ENCODE peak calls at places on chromosomes 6 and 20, in ten cellular contexts. One of them, this sample, is unnamed.

GRCh38 chr6:118394106-118394505 is 154.0 kb upstream of the PLN start:
- DNase-seq in brain microvascular endothelial cell: no peak
- DNase-seq in upper lobe of right lung: no peak
- DNase-seq in pancreas: no peak
- DNase-seq in psoas muscle: no peak
- DNase-seq in Peyer's patch: no peak
- DNase-seq in esophagus muscularis mucosa: no peak
- DNase-seq in CD8-positive, alpha-beta T cell: no peak
- DNase-seq in prostate gland: no peak
- DNase-seq in HCT116: no peak
- DNase-seq in this sample: no peak

GRCh38 chr20:44990425-44990824 is 24.1 kb downstream of the STK4 start:
- DNase-seq in brain microvascular endothelial cell: no peak
- DNase-seq in upper lobe of right lung: no peak
- DNase-seq in pancreas: no peak
- DNase-seq in psoas muscle: no peak
- DNase-seq in Peyer's patch: peak
- DNase-seq in esophagus muscularis mucosa: no peak
- DNase-seq in CD8-positive, alpha-beta T cell: no peak
- DNase-seq in prostate gland: no peak
- DNase-seq in HCT116: no peak
- DNase-seq in this sample: no peak

GRCh38 chr20:6692566-6693168 is 74.8 kb upstream of the BMP2 start:
- DNase-seq in brain microvascular endothelial cell: no peak
- DNase-seq in upper lobe of right lung: no peak
- DNase-seq in pancreas: no peak
- DNase-seq in psoas muscle: no peak
- DNase-seq in Peyer's patch: no peak
- DNase-seq in esophagus muscularis mucosa: peak
- DNase-seq in CD8-positive, alpha-beta T cell: no peak
- DNase-seq in prostate gland: no peak
- DNase-seq in HCT116: no peak
- DNase-seq in this sample: peak

GRCh38 chr6:113447088-113447831 is 409.9 kb upstream of the MARCKS start:
- DNase-seq in brain microvascular endothelial cell: peak
- DNase-seq in upper lobe of right lung: no peak
- DNase-seq in pancreas: no peak
- DNase-seq in psoas muscle: no peak
- DNase-seq in Peyer's patch: no peak
- DNase-seq in esophagus muscularis mucosa: no peak
- DNase-seq in CD8-positive, alpha-beta T cell: no peak
- DNase-seq in prostate gland: no peak
- DNase-seq in HCT116: no peak
- DNase-seq in this sample: no peak

GRCh38 chr20:63441777-63442493 is 30.5 kb downstream of the KCNQ2 start:
- DNase-seq in brain microvascular endothelial cell: peak
- DNase-seq in upper lobe of right lung: no peak
- DNase-seq in pancreas: peak
- DNase-seq in psoas muscle: peak
- DNase-seq in Peyer's patch: peak
- DNase-seq in esophagus muscularis mucosa: no peak
- DNase-seq in CD8-positive, alpha-beta T cell: peak
- DNase-seq in prostate gland: peak
- DNase-seq in HCT116: peak
- DNase-seq in this sample: peak

GRCh38 chr6:33508935-33509926 is 54.9 kb downstream of the ZBTB9 start:
- DNase-seq in brain microvascular endothelial cell: no peak
- DNase-seq in upper lobe of right lung: no peak
- DNase-seq in pancreas: no peak
- DNase-seq in psoas muscle: no peak
- DNase-seq in Peyer's patch: no peak
- DNase-seq in esophagus muscularis mucosa: no peak
- DNase-seq in CD8-positive, alpha-beta T cell: no peak
- DNase-seq in prostate gland: no peak
- DNase-seq in HCT116: no peak
- DNase-seq in this sample: no peak

GRCh38 chr20:42975974-42976373 is 213.7 kb downstream of the PTPRT start:
- DNase-seq in brain microvascular endothelial cell: no peak
- DNase-seq in upper lobe of right lung: no peak
- DNase-seq in pancreas: no peak
- DNase-seq in psoas muscle: no peak
- DNase-seq in Peyer's patch: no peak
- DNase-seq in esophagus muscularis mucosa: no peak
- DNase-seq in CD8-positive, alpha-beta T cell: no peak
- DNase-seq in prostate gland: no peak
- DNase-seq in HCT116: no peak
- DNase-seq in this sample: no peak

GRCh38 chr20:45948261-45948733 is 13.8 kb downstream of the PCIF1 start:
- DNase-seq in brain microvascular endothelial cell: no peak
- DNase-seq in upper lobe of right lung: no peak
- DNase-seq in pancreas: no peak
- DNase-seq in psoas muscle: no peak
- DNase-seq in Peyer's patch: no peak
- DNase-seq in esophagus muscularis mucosa: no peak
- DNase-seq in CD8-positive, alpha-beta T cell: no peak
- DNase-seq in prostate gland: no peak
- DNase-seq in HCT116: no peak
- DNase-seq in this sample: no peak

GRCh38 chr20:21280496-21281016 is 22.6 kb upstream of the XRN2 start:
- DNase-seq in brain microvascular endothelial cell: no peak
- DNase-seq in upper lobe of right lung: no peak
- DNase-seq in pancreas: no peak
- DNase-seq in psoas muscle: no peak
- DNase-seq in Peyer's patch: no peak
- DNase-seq in esophagus muscularis mucosa: no peak
- DNase-seq in CD8-positive, alpha-beta T cell: no peak
- DNase-seq in prostate gland: no peak
- DNase-seq in HCT116: no peak
- DNase-seq in this sample: peak

GRCh38 chr6:107185570-107185969 is 70.3 kb upstream of the BEND3 start:
- DNase-seq in brain microvascular endothelial cell: peak
- DNase-seq in upper lobe of right lung: no peak
- DNase-seq in pancreas: no peak
- DNase-seq in psoas muscle: no peak
- DNase-seq in Peyer's patch: no peak
- DNase-seq in esophagus muscularis mucosa: no peak
- DNase-seq in CD8-positive, alpha-beta T cell: no peak
- DNase-seq in prostate gland: peak
- DNase-seq in HCT116: no peak
- DNase-seq in this sample: no peak

DNA sequence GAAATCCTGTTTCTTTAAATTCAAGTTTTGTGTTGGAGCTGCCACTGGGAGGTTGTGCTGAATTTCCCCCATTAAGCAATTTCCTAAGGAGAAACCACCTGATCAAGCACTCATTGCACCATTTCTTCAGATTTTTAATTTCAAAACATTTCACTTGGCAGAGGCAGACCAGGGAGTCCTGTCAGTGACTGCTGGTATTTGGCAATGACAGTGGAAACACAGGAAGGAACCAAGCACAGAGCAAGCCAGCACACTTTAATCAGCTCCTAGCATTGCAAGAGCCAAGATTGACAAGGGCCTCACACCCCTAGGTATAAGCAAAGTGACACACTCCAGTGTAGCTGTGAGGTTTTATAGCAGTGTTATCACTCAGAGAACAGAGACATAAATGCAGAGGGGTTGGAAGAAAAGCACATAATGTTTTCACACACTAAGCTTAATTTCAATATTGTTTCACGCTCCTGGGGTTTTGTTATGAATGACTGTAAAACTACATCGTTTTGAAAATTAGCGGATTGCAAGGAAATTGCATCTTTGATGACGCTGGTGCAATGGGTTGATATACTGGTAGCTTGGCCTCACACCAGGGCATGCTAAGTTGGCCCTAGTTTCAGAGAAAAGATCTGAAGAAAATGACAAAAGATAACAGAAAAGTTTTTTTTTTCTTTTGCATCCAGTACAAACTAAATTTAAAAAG is 768.4 kb downstream of the TFAP2A start:
- DNase-seq in brain microvascular endothelial cell: peak
- DNase-seq in upper lobe of right lung: no peak
- DNase-seq in pancreas: no peak
- DNase-seq in psoas muscle: no peak
- DNase-seq in Peyer's patch: no peak
- DNase-seq in esophagus muscularis mucosa: no peak
- DNase-seq in CD8-positive, alpha-beta T cell: no peak
- DNase-seq in prostate gland: no peak
- DNase-seq in HCT116: no peak
- DNase-seq in this sample: no peak
- H3K27ac ChIP-seq in brain microvascular endothelial cell: no peak
- H3K27ac ChIP-seq in upper lobe of right lung: no peak
- H3K27ac ChIP-seq in pancreas: no peak
- H3K27ac ChIP-seq in psoas muscle: no peak
- H3K27ac ChIP-seq in Peyer's patch: no peak
- H3K27ac ChIP-seq in esophagus muscularis mucosa: no peak
- H3K27ac ChIP-seq in CD8-positive, alpha-beta T cell: no peak
- H3K27ac ChIP-seq in prostate gland: no peak
- H3K27ac ChIP-seq in HCT116: no peak
- H3K27ac ChIP-seq in this sample: no peak

DNA sequence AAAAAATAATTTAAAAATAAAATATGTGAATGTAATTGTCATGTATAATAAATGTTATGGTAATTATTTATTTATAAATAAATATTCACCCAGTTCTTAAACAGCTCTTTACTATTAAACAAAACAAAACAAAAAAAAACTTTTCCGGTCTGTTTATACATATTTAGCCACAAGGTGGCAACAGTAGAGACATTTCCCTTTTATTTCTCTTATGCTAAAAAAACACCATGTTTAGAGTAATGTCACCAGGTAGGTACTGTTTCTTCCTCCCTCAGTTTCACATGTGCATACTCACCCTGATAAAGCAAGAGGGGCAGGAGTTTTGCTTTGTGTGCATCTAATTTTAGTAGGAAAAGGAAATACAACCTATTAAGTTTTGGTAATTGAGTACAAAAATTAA is 610.4 kb upstream of the IMPG1 start:
- DNase-seq in brain microvascular endothelial cell: no peak
- DNase-seq in upper lobe of right lung: no peak
- DNase-seq in pancreas: no peak
- DNase-seq in psoas muscle: no peak
- DNase-seq in Peyer's patch: no peak
- DNase-seq in esophagus muscularis mucosa: no peak
- DNase-seq in CD8-positive, alpha-beta T cell: no peak
- DNase-seq in prostate gland: no peak
- DNase-seq in HCT116: peak
- DNase-seq in this sample: no peak
- TF ChIP-seq CTCF in brain microvascular endothelial cell: peak
- TF ChIP-seq CTCF in upper lobe of right lung: peak
- TF ChIP-seq CTCF in pancreas: peak
- TF ChIP-seq CTCF in psoas muscle: no peak
- TF ChIP-seq CTCF in Peyer's patch: no peak
- TF ChIP-seq CTCF in esophagus muscularis mucosa: no peak
- TF ChIP-seq CTCF in CD8-positive, alpha-beta T cell: no peak
- TF ChIP-seq CTCF in prostate gland: no peak
- TF ChIP-seq CTCF in HCT116: peak
- TF ChIP-seq CTCF in this sample: no peak

GRCh38 chr6:157569543-157569942 is 188.6 kb downstream of the ZDHHC14 start:
- DNase-seq in brain microvascular endothelial cell: no peak
- DNase-seq in upper lobe of right lung: no peak
- DNase-seq in pancreas: no peak
- DNase-seq in psoas muscle: no peak
- DNase-seq in Peyer's patch: no peak
- DNase-seq in esophagus muscularis mucosa: no peak
- DNase-seq in CD8-positive, alpha-beta T cell: no peak
- DNase-seq in prostate gland: no peak
- DNase-seq in HCT116: no peak
- DNase-seq in this sample: no peak

GRCh38 chr6:157571269-157571668 is 190.3 kb downstream of the ZDHHC14 start:
- DNase-seq in brain microvascular endothelial cell: no peak
- DNase-seq in upper lobe of right lung: no peak
- DNase-seq in pancreas: no peak
- DNase-seq in psoas muscle: no peak
- DNase-seq in Peyer's patch: no peak
- DNase-seq in esophagus muscularis mucosa: no peak
- DNase-seq in CD8-positive, alpha-beta T cell: no peak
- DNase-seq in prostate gland: no peak
- DNase-seq in HCT116: no peak
- DNase-seq in this sample: no peak

GRCh38 chr6:157570104-157570503 is 189.1 kb downstream of the ZDHHC14 start:
- DNase-seq in brain microvascular endothelial cell: no peak
- DNase-seq in upper lobe of right lung: no peak
- DNase-seq in pancreas: no peak
- DNase-seq in psoas muscle: no peak
- DNase-seq in Peyer's patch: no peak
- DNase-seq in esophagus muscularis mucosa: peak
- DNase-seq in CD8-positive, alpha-beta T cell: no peak
- DNase-seq in prostate gland: no peak
- DNase-seq in HCT116: no peak
- DNase-seq in this sample: no peak

GRCh38 chr6:157570752-157571151 is 189.8 kb downstream of the ZDHHC14 start:
- DNase-seq in brain microvascular endothelial cell: no peak
- DNase-seq in upper lobe of right lung: no peak
- DNase-seq in pancreas: no peak
- DNase-seq in psoas muscle: no peak
- DNase-seq in Peyer's patch: no peak
- DNase-seq in esophagus muscularis mucosa: no peak
- DNase-seq in CD8-positive, alpha-beta T cell: no peak
- DNase-seq in prostate gland: no peak
- DNase-seq in HCT116: no peak
- DNase-seq in this sample: no peak

DNA sequence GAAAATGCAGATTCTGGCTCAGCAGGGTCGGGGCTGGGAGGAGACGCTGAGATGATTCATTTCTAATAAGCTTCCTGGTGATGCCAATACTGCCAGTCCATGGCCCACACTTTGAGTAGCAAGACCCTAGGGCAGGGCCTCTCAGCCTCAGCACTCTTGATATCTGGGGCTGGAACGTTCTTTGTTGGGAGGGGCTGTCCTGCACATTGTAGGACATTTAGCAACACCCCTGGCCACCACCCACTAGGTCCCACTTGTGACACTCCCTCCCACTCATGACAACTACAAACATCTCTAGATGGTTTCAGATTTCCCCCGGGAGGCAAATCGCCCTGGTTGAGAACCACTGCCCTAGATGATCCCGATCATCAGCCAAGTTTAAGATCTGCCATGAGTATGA is 191.0 kb downstream of the ZDHHC14 start:
- DNase-seq in brain microvascular endothelial cell: no peak
- DNase-seq in upper lobe of right lung: no peak
- DNase-seq in pancreas: no peak
- DNase-seq in psoas muscle: no peak
- DNase-seq in Peyer's patch: no peak
- DNase-seq in esophagus muscularis mucosa: no peak
- DNase-seq in CD8-positive, alpha-beta T cell: no peak
- DNase-seq in prostate gland: no peak
- DNase-seq in HCT116: no peak
- DNase-seq in this sample: no peak
- H3K4me3 ChIP-seq in brain microvascular endothelial cell: no peak
- H3K4me3 ChIP-seq in upper lobe of right lung: no peak
- H3K4me3 ChIP-seq in pancreas: no peak
- H3K4me3 ChIP-seq in psoas muscle: no peak
- H3K4me3 ChIP-seq in Peyer's patch: no peak
- H3K4me3 ChIP-seq in esophagus muscularis mucosa: no peak
- H3K4me3 ChIP-seq in CD8-positive, alpha-beta T cell: no peak
- H3K4me3 ChIP-seq in prostate gland: no peak
- H3K4me3 ChIP-seq in HCT116: no peak
- H3K4me3 ChIP-seq in this sample: no peak

DNA sequence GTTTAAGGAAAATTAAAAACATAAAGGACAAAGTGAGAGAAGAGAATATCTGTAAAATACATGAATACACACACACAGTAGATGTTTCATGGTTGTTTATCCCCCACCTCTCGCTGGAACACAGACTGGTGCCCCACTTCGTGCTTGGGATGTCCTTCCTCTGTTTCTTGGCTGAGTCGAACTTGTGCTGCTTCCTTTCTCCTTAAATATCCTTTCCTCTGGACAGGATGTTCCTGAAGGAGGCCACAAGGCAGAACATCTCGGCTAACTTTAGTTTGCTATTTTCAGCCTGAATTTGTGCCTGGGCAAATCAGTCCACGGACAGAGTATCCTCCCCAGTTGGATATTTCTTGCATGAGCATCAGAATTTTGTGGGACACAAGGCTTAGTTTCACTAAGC is 54.7 kb upstream of the ZMYND8 start:
- DNase-seq in brain microvascular endothelial cell: no peak
- DNase-seq in upper lobe of right lung: no peak
- DNase-seq in pancreas: no peak
- DNase-seq in psoas muscle: no peak
- DNase-seq in Peyer's patch: no peak
- DNase-seq in esophagus muscularis mucosa: no peak
- DNase-seq in CD8-positive, alpha-beta T cell: no peak
- DNase-seq in prostate gland: no peak
- DNase-seq in HCT116: no peak
- DNase-seq in this sample: no peak
- H3K27ac ChIP-seq in brain microvascular endothelial cell: no peak
- H3K27ac ChIP-seq in upper lobe of right lung: peak
- H3K27ac ChIP-seq in pancreas: no peak
- H3K27ac ChIP-seq in psoas muscle: peak
- H3K27ac ChIP-seq in Peyer's patch: peak
- H3K27ac ChIP-seq in esophagus muscularis mucosa: peak
- H3K27ac ChIP-seq in CD8-positive, alpha-beta T cell: no peak
- H3K27ac ChIP-seq in prostate gland: peak
- H3K27ac ChIP-seq in HCT116: no peak
- H3K27ac ChIP-seq in this sample: no peak